ENCODE peak calls at places on chromosomes 11 and 22, in four cellular contexts. T is T-helper 2 cell, H is left lung, O is choroid plexus epithelial cell. Y is an unnamed sample.

GRCh38 chr11:103396237-103396636 is 287.0 kb downstream of the DYNC2H1 start:
- DNase-seq in O (peak), H (no peak), T (no peak), Y (no peak)

GRCh38 chr11:94968334-94968958 is 4.9 kb downstream of the CWC15 start:
- DNase-seq in T (no peak), O (peak), H (no peak), Y (no peak)

GRCh38 chr11:47314992-47315391 is 37.5 kb downstream of the MYBPC3 start:
- DNase-seq in O (no peak), T (no peak), H (no peak), Y (no peak)

GRCh38 chr11:33620423-33621120 is 80.1 kb downstream of the C11orf91 start:
- DNase-seq in H (no peak), O (peak), T (no peak), Y (no peak)

GRCh38 chr22:47967841-47968240 is 1205.4 kb downstream of the TBC1D22A start:
- DNase-seq in H (no peak), O (no peak), T (no peak), Y (no peak)

GRCh38 chr11:76824980-76825725 is 35.6 kb upstream of the ACER3 start:
- DNase-seq in O (no peak), H (no peak), T (no peak), Y (no peak)

GRCh38 chr22:35921777-35922176 is 106.8 kb downstream of the RBFOX2 start:
- DNase-seq in O (peak), T (no peak), H (peak), Y (peak)

GRCh38 chr11:122046846-122047245 is 69.2 kb downstream of the BLID start:
- DNase-seq in O (peak), H (no peak), T (no peak), Y (no peak)

GRCh38 chr11:37402663-37403062 is 804.6 kb upstream of the RAG2 start:
- DNase-seq in H (no peak), T (no peak), O (no peak), Y (no peak)

GRCh38 chr11:105392546-105392945 is 217.3 kb upstream of the GRIA4 start:
- DNase-seq in T (no peak), O (peak), H (no peak), Y (no peak)

GRCh38 chr11:117993988-117994741 is 8.0 kb downstream of the IL10RA start:
- DNase-seq in T (no peak), H (peak), O (no peak), Y (no peak)

GRCh38 chr11:364991-365390 is 4.3 kb upstream of the B4GALNT4 start:
- DNase-seq in H (no peak), O (no peak), T (no peak), Y (no peak)

GRCh38 chr11:132948252-132948651 is 584.0 kb downstream of the OPCML start:
- DNase-seq in O (no peak), T (no peak), H (no peak), Y (no peak)

GRCh38 chr11:115471367-115471766 is 32.8 kb downstream of the CADM1 start:
- DNase-seq in O (no peak), T (no peak), H (peak), Y (no peak)

GRCh38 chr11:78310500-78310909 is 107.1 kb downstream of the GAB2 start:
- DNase-seq in O (peak), H (peak), T (no peak), Y (no peak)

GRCh38 chr11:124717786-124718634 is 21.7 kb upstream of the NRGN start:
- DNase-seq in T (no peak), H (peak), O (peak), Y (no peak)

GRCh38 chr11:122696662-122697061 is 41.1 kb downstream of the UBASH3B start:
- DNase-seq in H (no peak), T (peak), O (no peak), Y (no peak)

GRCh38 chr11:61752117-61752924 is at the start of gene MYRF:
- DNase-seq in H (peak), T (peak), O (no peak), Y (no peak)

GRCh38 chr11:3855808-3856491 is 486 bp downstream of the STIM1 start:
- DNase-seq in T (peak), O (no peak), H (peak), Y (peak)

GRCh38 chr22:49255154-49255553 is 572.5 kb downstream of the BRD1 start:
- DNase-seq in H (no peak), T (no peak), O (no peak), Y (no peak)

Y was measured in NK-92 treated with Interleukin-12 subunit alpha and Interleukin-12 subunit beta, amount 100 ng/mL, for 24 hours.